ENCODE peak calls at places on chromosomes 11 and 22, in four cellular contexts. P is lower leg skin; N is kidney; E is stimulated activated CD4-positive, alpha-beta T cell treated with anti-CD3 and anti-CD28 coated beads, Interleukin-4, amount 100 ng/mL, for 48 hours. W is an unnamed sample.

GRCh38 chr11:70124321-70125061 is 46.4 kb downstream of the ANO1 start:
- DNase-seq in P (no peak), N (peak; percentile 83), E (no peak), W (no peak)

GRCh38 chr22:19889951-19890350 is 35.3 kb upstream of the GNB1L start:
- DNase-seq in N (peak; percentile 39), P (no peak), E (no peak), W (no peak)

GRCh38 chr11:112744041-112744440 is 217.2 kb upstream of the NCAM1 start:
- DNase-seq in N (no peak), P (no peak), E (no peak), W (no peak)

GRCh38 chr11:13784848-13785247 is 116.4 kb downstream of the FAR1 start:
- DNase-seq in N (no peak), E (no peak), P (no peak), W (no peak)

GRCh38 chr11:31160504-31161422 is 208.8 kb downstream of the DCDC1 start:
- DNase-seq in N (no peak), E (no peak), P (no peak), W (no peak)

GRCh38 chr22:46042786-46043185 is 65.8 kb upstream of the WNT7B start:
- DNase-seq in P (no peak), N (no peak), E (no peak), W (no peak)

GRCh38 chr11:89437317-89437716 is 53.9 kb downstream of the NOX4 start:
- DNase-seq in E (no peak), P (no peak), N (no peak), W (no peak)

GRCh38 chr11:43936081-43936480 is 6.4 kb upstream of the C11orf96 start:
- DNase-seq in E (no peak), N (no peak), P (no peak), W (no peak)

GRCh38 chr11:62689421-62690183 is at the start of gene LRRN4CL:
- DNase-seq in E (no peak), N (no peak), P (peak; percentile 89), W (no peak)